ENCODE peak calls at places on chromosome 10, in four cellular contexts. One of them, this sample, is unnamed.

GRCh38 chr10:101484154-101484748 is 103.8 kb downstream of the POLL start:
- DNase-seq in sigmoid colon: no peak
- DNase-seq in mucosa of descending colon: no peak
- DNase-seq in NCI-H1092: no peak
- DNase-seq in this sample: no peak

GRCh38 chr10:33793793-33794192 is 459.3 kb upstream of the NRP1 start:
- DNase-seq in NCI-H1092: no peak
- DNase-seq in mucosa of descending colon: no peak
- DNase-seq in sigmoid colon: no peak
- DNase-seq in this sample: no peak

GRCh38 chr10:24762161-24762924 is 38.7 kb upstream of the ARHGAP21 start:
- DNase-seq in mucosa of descending colon: no peak
- DNase-seq in NCI-H1092: no peak
- DNase-seq in sigmoid colon: no peak
- DNase-seq in this sample: no peak

GRCh38 chr10:132541601-132542011 is 4.0 kb downstream of the INPP5A start:
- DNase-seq in mucosa of descending colon: peak
- DNase-seq in NCI-H1092: no peak
- DNase-seq in sigmoid colon: peak
- DNase-seq in this sample: no peak

GRCh38 chr10:110525349-110526260 is 27.9 kb downstream of the DUSP5 start:
- DNase-seq in sigmoid colon: peak
- DNase-seq in NCI-H1092: no peak
- DNase-seq in mucosa of descending colon: no peak
- DNase-seq in this sample: no peak

GRCh38 chr10:130230036-130230435 is 93.8 kb downstream of the GLRX3 start:
- DNase-seq in sigmoid colon: peak
- DNase-seq in mucosa of descending colon: no peak
- DNase-seq in NCI-H1092: no peak
- DNase-seq in this sample: peak

GRCh38 chr10:52563361-52563760 is 209.2 kb downstream of the MBL2 start:
- DNase-seq in mucosa of descending colon: no peak
- DNase-seq in NCI-H1092: no peak
- DNase-seq in sigmoid colon: no peak
- DNase-seq in this sample: no peak

GRCh38 chr10:118027397-118027796 is 19.3 kb downstream of the RAB11FIP2 start:
- DNase-seq in NCI-H1092: no peak
- DNase-seq in sigmoid colon: no peak
- DNase-seq in mucosa of descending colon: no peak
- DNase-seq in this sample: no peak

GRCh38 chr10:14779053-14779649 is 4.5 kb upstream of the FAM107B start:
- DNase-seq in mucosa of descending colon: no peak
- DNase-seq in NCI-H1092: no peak
- DNase-seq in sigmoid colon: no peak
- DNase-seq in this sample: no peak

GRCh38 chr10:130003787-130004613 is 39.9 kb upstream of the EBF3 start:
- DNase-seq in mucosa of descending colon: no peak
- DNase-seq in sigmoid colon: no peak
- DNase-seq in NCI-H1092: no peak
- DNase-seq in this sample: no peak

GRCh38 chr10:20709708-20710107 is 187.4 kb downstream of the NEBL start:
- DNase-seq in sigmoid colon: no peak
- DNase-seq in mucosa of descending colon: no peak
- DNase-seq in NCI-H1092: no peak
- DNase-seq in this sample: no peak

GRCh38 chr10:103855424-103855823 is at the start of gene SH3PXD2A:
- DNase-seq in mucosa of descending colon: peak
- DNase-seq in NCI-H1092: no peak
- DNase-seq in sigmoid colon: peak
- DNase-seq in this sample: no peak

GRCh38 chr10:59079386-59080226 is 96.8 kb upstream of the PHYHIPL start:
- DNase-seq in mucosa of descending colon: no peak
- DNase-seq in NCI-H1092: no peak
- DNase-seq in sigmoid colon: no peak
- DNase-seq in this sample: no peak

GRCh38 chr10:100006241-100006886 is 3.4 kb downstream of the DNMBP start:
- DNase-seq in mucosa of descending colon: no peak
- DNase-seq in sigmoid colon: peak
- DNase-seq in NCI-H1092: no peak
- DNase-seq in this sample: no peak

GRCh38 chr10:34286136-34286739 is 528.9 kb downstream of the PARD3 start:
- DNase-seq in mucosa of descending colon: no peak
- DNase-seq in NCI-H1092: no peak
- DNase-seq in sigmoid colon: no peak
- DNase-seq in this sample: no peak

GRCh38 chr10:4194231-4194630 is 409.2 kb upstream of the KLF6 start:
- DNase-seq in mucosa of descending colon: no peak
- DNase-seq in sigmoid colon: no peak
- DNase-seq in NCI-H1092: no peak
- DNase-seq in this sample: no peak

GRCh38 chr10:34670101-34670500 is 145.0 kb downstream of the PARD3 start:
- DNase-seq in sigmoid colon: no peak
- DNase-seq in NCI-H1092: no peak
- DNase-seq in mucosa of descending colon: no peak
- DNase-seq in this sample: no peak

GRCh38 chr10:1102392-1102791 is 46.2 kb downstream of the WDR37 start:
- DNase-seq in sigmoid colon: no peak
- DNase-seq in mucosa of descending colon: no peak
- DNase-seq in NCI-H1092: no peak
- DNase-seq in this sample: no peak

GRCh38 chr10:1739751-1740150 is 2.4 kb upstream of the ADARB2 start:
- DNase-seq in sigmoid colon: no peak
- DNase-seq in mucosa of descending colon: no peak
- DNase-seq in NCI-H1092: no peak
- DNase-seq in this sample: no peak

GRCh38 chr10:101774589-101775272 is 1.2 kb downstream of the FGF8 start:
- DNase-seq in sigmoid colon: peak
- DNase-seq in mucosa of descending colon: no peak
- DNase-seq in NCI-H1092: no peak
- DNase-seq in this sample: peak

GRCh38 chr10:122471531-122472177 is 10.3 kb downstream of the HTRA1 start:
- DNase-seq in mucosa of descending colon: no peak
- DNase-seq in NCI-H1092: no peak
- DNase-seq in sigmoid colon: no peak
- DNase-seq in this sample: no peak

GRCh38 chr10:77598606-77599005 is 39.0 kb downstream of the KCNMA1 start:
- DNase-seq in sigmoid colon: no peak
- DNase-seq in NCI-H1092: no peak
- DNase-seq in mucosa of descending colon: no peak
- DNase-seq in this sample: no peak

GRCh38 chr10:61248013-61248412 is 205.2 kb downstream of the TMEM26 start:
- DNase-seq in NCI-H1092: no peak
- DNase-seq in sigmoid colon: no peak
- DNase-seq in mucosa of descending colon: no peak
- DNase-seq in this sample: no peak

GRCh38 chr10:11683529-11684320 is 58.5 kb upstream of the ECHDC3 start:
- DNase-seq in mucosa of descending colon: peak
- DNase-seq in NCI-H1092: no peak
- DNase-seq in sigmoid colon: no peak
- DNase-seq in this sample: no peak

GRCh38 chr10:13340068-13340467 is 8.0 kb downstream of the SEPHS1 start:
- DNase-seq in sigmoid colon: no peak
- DNase-seq in NCI-H1092: no peak
- DNase-seq in mucosa of descending colon: no peak
- DNase-seq in this sample: no peak

GRCh38 chr10:46250898-46251856 is 35.6 kb upstream of the ANTXRL start:
- DNase-seq in NCI-H1092: no peak
- DNase-seq in mucosa of descending colon: no peak
- DNase-seq in sigmoid colon: peak
- DNase-seq in this sample: peak

GRCh38 chr10:71729023-71729649 is 9.6 kb upstream of the C10orf105 start:
- DNase-seq in mucosa of descending colon: peak
- DNase-seq in sigmoid colon: no peak
- DNase-seq in NCI-H1092: no peak
- DNase-seq in this sample: peak

GRCh38 chr10:33005322-33006282 is 47.6 kb upstream of the ITGB1 start:
- DNase-seq in sigmoid colon: peak
- DNase-seq in mucosa of descending colon: peak
- DNase-seq in NCI-H1092: peak
- DNase-seq in this sample: peak

GRCh38 chr10:119531067-119531466 is 11.5 kb downstream of the RGS10 start:
- DNase-seq in sigmoid colon: peak
- DNase-seq in NCI-H1092: no peak
- DNase-seq in mucosa of descending colon: no peak
- DNase-seq in this sample: no peak

GRCh38 chr10:97234403-97234802 is 48.6 kb upstream of the SLIT1 start:
- DNase-seq in NCI-H1092: peak
- DNase-seq in sigmoid colon: no peak
- DNase-seq in mucosa of descending colon: no peak
- DNase-seq in this sample: no peak

GRCh38 chr10:70568113-70568512 is 34.4 kb downstream of the PRF1 start:
- DNase-seq in NCI-H1092: no peak
- DNase-seq in sigmoid colon: no peak
- DNase-seq in mucosa of descending colon: no peak
- DNase-seq in this sample: no peak

GRCh38 chr10:78390051-78390450 is 356.4 kb downstream of the RPS24 start:
- DNase-seq in sigmoid colon: no peak
- DNase-seq in NCI-H1092: no peak
- DNase-seq in mucosa of descending colon: no peak
- DNase-seq in this sample: no peak

GRCh38 chr10:51204691-51205090 is 130.4 kb downstream of the PRKG1 start:
- DNase-seq in sigmoid colon: no peak
- DNase-seq in NCI-H1092: no peak
- DNase-seq in mucosa of descending colon: no peak
- DNase-seq in this sample: no peak

GRCh38 chr10:4024846-4025245 is 239.8 kb upstream of the KLF6 start:
- DNase-seq in sigmoid colon: no peak
- DNase-seq in NCI-H1092: no peak
- DNase-seq in mucosa of descending colon: no peak
- DNase-seq in this sample: no peak

GRCh38 chr10:9038146-9038714 is 983.7 kb downstream of the GATA3 start:
- DNase-seq in mucosa of descending colon: no peak
- DNase-seq in sigmoid colon: no peak
- DNase-seq in NCI-H1092: no peak
- DNase-seq in this sample: no peak

GRCh38 chr10:37856881-37857286 is 526 bp downstream of the ZNF248 start:
- DNase-seq in NCI-H1092: peak
- DNase-seq in sigmoid colon: peak
- DNase-seq in mucosa of descending colon: peak
- DNase-seq in this sample: peak

GRCh38 chr10:77195101-77195500 is 442.5 kb downstream of the KCNMA1 start:
- DNase-seq in sigmoid colon: peak
- DNase-seq in mucosa of descending colon: no peak
- DNase-seq in NCI-H1092: no peak
- DNase-seq in this sample: no peak